ENCODE peak calls at places on chromosome 1, in eight cellular contexts. P is HFF-Myc, W is lower lobe of right lung, D is dorsolateral prefrontal cortex, L is mucosa of descending colon, I is fibroblast of villous mesenchyme, F is cardiac fibroblast, V is psoas muscle. E is an unnamed sample.

GRCh38 chr1:225626698-225627097 is 26.2 kb downstream of the ENAH start:
- DNase-seq in P (no peak), W (no peak), D (no peak), L (no peak), I (peak), F (no peak), V (no peak), E (no peak)

GRCh38 chr1:76240321-76240720 is 165.8 kb downstream of the ST6GALNAC3 start:
- DNase-seq in P (no peak), W (no peak), D (no peak), L (no peak), I (no peak), F (no peak), V (no peak), E (no peak)

GRCh38 chr1:227890451-227891222 is 57.1 kb downstream of the WNT9A start:
- DNase-seq in P (no peak), W (no peak), D (peak), L (no peak), I (no peak), F (no peak), V (no peak), E (peak)

GRCh38 chr1:53657256-53657805 is 81.6 kb downstream of the GLIS1 start:
- DNase-seq in P (no peak), W (no peak), D (no peak), L (no peak), I (no peak), F (no peak), V (no peak), E (no peak)

GRCh38 chr1:184691719-184692324 is 62.8 kb downstream of the EDEM3 start:
- DNase-seq in P (peak), W (no peak), D (no peak), L (peak), I (peak), F (peak), V (no peak), E (no peak)

GRCh38 chr1:21622466-21623315 is 46.5 kb downstream of the RAP1GAP start:
- DNase-seq in P (no peak), W (peak), D (no peak), L (peak), I (no peak), F (no peak), V (no peak), E (peak)

GRCh38 chr1:183622884-183623785 is 12.4 kb downstream of the ARPC5 start:
- DNase-seq in P (no peak), W (peak), D (peak), L (peak), I (peak), F (peak), V (no peak), E (peak)

GRCh38 chr1:109113787-109114568 is at the start of gene ELAPOR1:
- DNase-seq in P (no peak), W (peak), D (peak), L (peak), I (peak), F (peak), V (peak), E (peak)

GRCh38 chr1:23957096-23957495 is 2.5 kb upstream of the PNRC2 start:
- DNase-seq in P (no peak), W (peak), D (no peak), L (peak), I (no peak), F (no peak), V (no peak), E (no peak)

GRCh38 chr1:65541161-65541560 is 120.7 kb downstream of the LEPR start:
- DNase-seq in P (no peak), W (no peak), D (no peak), L (no peak), I (no peak), F (no peak), V (no peak), E (no peak)

GRCh38 chr1:29264773-29265389 is 28.6 kb downstream of the PTPRU start:
- DNase-seq in P (no peak), W (no peak), D (no peak), L (no peak), I (peak), F (peak), V (no peak), E (no peak)

GRCh38 chr1:205515781-205516253 is 11.3 kb downstream of the CDK18 start:
- DNase-seq in P (no peak), W (no peak), D (no peak), L (no peak), I (peak), F (peak), V (no peak), E (no peak)

GRCh38 chr1:98045211-98046030 is 124.6 kb upstream of the DPYD start:
- DNase-seq in P (no peak), W (no peak), D (peak), L (no peak), I (peak), F (peak), V (no peak), E (no peak)

GRCh38 chr1:223682502-223682901 is 17.0 kb upstream of the CAPN8 start:
- DNase-seq in P (no peak), W (no peak), D (no peak), L (no peak), I (no peak), F (no peak), V (no peak), E (no peak)

GRCh38 chr1:8903908-8904650 is 25.6 kb upstream of the ENO1 start:
- DNase-seq in P (peak), W (no peak), D (no peak), L (no peak), I (peak), F (peak), V (peak), E (no peak)

GRCh38 chr1:51877434-51878306 is 857 bp downstream of the NRDC start:
- DNase-seq in P (no peak), W (no peak), D (no peak), L (peak), I (peak), F (peak), V (no peak), E (no peak)

GRCh38 chr1:204731509-204731908 is 46.0 kb upstream of the LRRN2 start:
- DNase-seq in P (no peak), W (no peak), D (no peak), L (no peak), I (no peak), F (no peak), V (no peak), E (no peak)

GRCh38 chr1:21680918-21681317 is 11.8 kb upstream of the RAP1GAP start:
- DNase-seq in P (no peak), W (no peak), D (no peak), L (no peak), I (peak), F (peak), V (no peak), E (no peak)

GRCh38 chr1:214380418-214380817 is 99.5 kb downstream of the SMYD2 start:
- DNase-seq in P (no peak), W (no peak), D (no peak), L (no peak), I (no peak), F (no peak), V (no peak), E (no peak)

GRCh38 chr1:84853743-84854721 is 39.0 kb downstream of the LPAR3 start:
- DNase-seq in P (peak), W (no peak), D (no peak), L (peak), I (peak), F (peak), V (no peak), E (no peak)

GRCh38 chr1:9350011-9350907 is 57.6 kb downstream of the SPSB1 start:
- DNase-seq in P (peak), W (no peak), D (no peak), L (no peak), I (peak), F (peak), V (peak), E (no peak)

GRCh38 chr1:94022471-94023189 is 98.3 kb downstream of the ABCA4 start:
- DNase-seq in P (no peak), W (no peak), D (no peak), L (no peak), I (peak), F (peak), V (no peak), E (no peak)

GRCh38 chr1:39689635-39690034 is 1.6 kb downstream of the HPCAL4 start:
- DNase-seq in P (no peak), W (no peak), D (no peak), L (no peak), I (no peak), F (no peak), V (no peak), E (no peak)

GRCh38 chr1:178379807-178380206 is 117.0 kb downstream of the CLEC20A start:
- DNase-seq in P (no peak), W (no peak), D (no peak), L (no peak), I (no peak), F (no peak), V (no peak), E (no peak)
- TF ChIP-seq CTCF in P (peak), W (no peak), D (no peak), L (no peak), I (peak), F (peak), V (no peak), E (no peak)

GRCh38 chr1:116854294-116854693 is 55.4 kb upstream of the PTGFRN start:
- DNase-seq in P (no peak), W (no peak), D (no peak), L (no peak), I (no peak), F (no peak), V (no peak), E (no peak)
- TF ChIP-seq CTCF in P (no peak), W (no peak), D (peak), L (no peak), I (no peak), F (no peak), V (no peak), E (no peak)

DNA sequence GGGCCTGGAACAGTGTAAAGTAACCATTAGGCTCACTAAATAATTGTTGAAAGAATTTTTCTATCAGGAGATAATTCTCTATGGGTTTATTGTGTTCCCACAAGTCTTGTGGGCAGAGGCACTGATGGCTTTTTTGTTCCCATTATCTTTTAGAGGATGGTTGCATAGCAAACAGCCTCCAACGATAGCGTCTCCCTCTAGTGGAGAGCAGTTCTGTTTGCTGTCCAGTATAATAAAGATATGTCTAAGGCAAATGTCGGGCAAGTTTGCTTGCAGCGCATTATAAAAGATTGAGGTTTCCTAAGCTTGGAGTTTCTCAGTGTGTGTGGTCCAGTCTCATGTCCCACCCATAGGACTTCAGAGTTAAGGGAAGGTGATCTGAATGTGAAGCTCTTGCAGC is 1.3 kb upstream of the SLC6A17 start:
- DNase-seq in P (no peak), W (no peak), D (no peak), L (no peak), I (no peak), F (no peak), V (no peak), E (no peak)
- TF ChIP-seq CTCF in P (peak), W (no peak), D (no peak), L (no peak), I (peak), F (peak), V (no peak), E (no peak)

GRCh38 chr1:1599030-1599916 is 662 bp downstream of the FNDC10 start:
- DNase-seq in P (no peak), W (peak), D (no peak), L (no peak), I (no peak), F (peak), V (no peak), E (no peak)
- TF ChIP-seq CTCF in P (no peak), W (peak), D (no peak), L (no peak), I (no peak), F (no peak), V (no peak), E (no peak)

GRCh38 chr1:151499355-151499754 is 11.8 kb upstream of the CGN start:
- DNase-seq in P (no peak), W (no peak), D (no peak), L (peak), I (no peak), F (no peak), V (no peak), E (no peak)

GRCh38 chr1:151502035-151502728 is 9.0 kb upstream of the CGN start:
- DNase-seq in P (no peak), W (no peak), D (no peak), L (no peak), I (no peak), F (no peak), V (no peak), E (no peak)

GRCh38 chr1:151502859-151503509 is 8.2 kb upstream of the CGN start:
- DNase-seq in P (no peak), W (no peak), D (no peak), L (no peak), I (no peak), F (no peak), V (no peak), E (no peak)

GRCh38 chr1:151499930-151500329 is 11.3 kb upstream of the CGN start:
- DNase-seq in P (no peak), W (no peak), D (no peak), L (no peak), I (no peak), F (no peak), V (no peak), E (no peak)

GRCh38 chr1:151501474-151501873 is 9.7 kb upstream of the CGN start:
- DNase-seq in P (no peak), W (no peak), D (no peak), L (peak), I (no peak), F (no peak), V (no peak), E (no peak)
- TF ChIP-seq CTCF in P (peak), W (no peak), D (no peak), L (no peak), I (peak), F (peak), V (no peak), E (no peak)

GRCh38 chr1:202005958-202006357 is 4.4 kb upstream of the ELF3 start:
- DNase-seq in P (no peak), W (no peak), D (no peak), L (no peak), I (peak), F (peak), V (no peak), E (no peak)

GRCh38 chr1:202004711-202005110 is 5.7 kb upstream of the ELF3 start:
- DNase-seq in P (no peak), W (no peak), D (peak), L (no peak), I (no peak), F (no peak), V (no peak), E (no peak)

GRCh38 chr1:202007279-202007678 is 3.1 kb upstream of the ELF3 start:
- DNase-seq in P (no peak), W (no peak), D (no peak), L (no peak), I (no peak), F (no peak), V (no peak), E (no peak)

GRCh38 chr1:201999625-202000238 is 10.7 kb upstream of the ELF3 start:
- DNase-seq in P (no peak), W (no peak), D (no peak), L (peak), I (peak), F (peak), V (no peak), E (no peak)

GRCh38 chr1:202002447-202002846 is 7.9 kb upstream of the ELF3 start:
- DNase-seq in P (no peak), W (no peak), D (no peak), L (no peak), I (no peak), F (no peak), V (no peak), E (no peak)
- TF ChIP-seq CTCF in P (no peak), W (no peak), D (no peak), L (no peak), I (no peak), F (no peak), V (no peak), E (no peak)

GRCh38 chr1:15741183-15741850 is 982 bp upstream of the TMEM82 start:
- DNase-seq in P (peak), W (peak), D (peak), L (peak), I (peak), F (peak), V (peak), E (peak)
- TF ChIP-seq CTCF in P (peak), W (peak), D (peak), L (peak), I (peak), F (peak), V (peak), E (no peak)